ENCODE peak calls at places on chromosomes 6 and 20, in four cellular contexts. S is A549, T is K562, H is HepG2. F is an unnamed sample.

GRCh38 chr6:79425589-79426311 is 111.5 kb downstream of the LCA5 start:
- DNase-seq in T (no peak), H (no peak), S (no peak), F (no peak)

GRCh38 chr6:16690244-16691142 is 70.8 kb downstream of the ATXN1 start:
- DNase-seq in S (no peak), H (peak), T (no peak), F (no peak)

GRCh38 chr20:56433880-56434255 is 21.8 kb downstream of the CASS4 start:
- DNase-seq in S (no peak), T (no peak), H (no peak), F (no peak)

GRCh38 chr6:133837801-133838349 is 51.0 kb upstream of the TCF21 start:
- DNase-seq in H (peak), T (peak), S (peak), F (peak)

GRCh38 chr6:5132741-5133140 is 47.6 kb downstream of the PPP1R3G start:
- DNase-seq in S (no peak), T (no peak), H (no peak), F (peak)

GRCh38 chr6:61193771-61194170 is 1092.3 kb downstream of the KHDRBS2 start:
- DNase-seq in H (no peak), T (no peak), S (no peak), F (no peak)

GRCh38 chr20:62646851-62647520 is 4.7 kb downstream of the SLCO4A1 start:
- DNase-seq in H (no peak), S (no peak), T (no peak), F (no peak)

GRCh38 chr20:63114693-63115069 is 101.2 kb downstream of the YTHDF1 start:
- DNase-seq in S (no peak), H (no peak), T (no peak), F (no peak)

GRCh38 chr6:11206576-11206975 is 25.9 kb downstream of the NEDD9 start:
- DNase-seq in S (no peak), T (no peak), H (no peak), F (no peak)

GRCh38 chr6:39029156-39030011 is 19.2 kb upstream of the GLP1R start:
- DNase-seq in S (peak), H (peak), T (peak), F (peak)

GRCh38 chr6:33192671-33193602 is 670 bp upstream of the COL11A2 start:
- DNase-seq in H (no peak), T (no peak), S (no peak), F (peak)

GRCh38 chr6:2872417-2873358 is 30.4 kb downstream of the SERPINB9 start:
- DNase-seq in T (no peak), H (no peak), S (no peak), F (no peak)

GRCh38 chr6:30767158-30767943 is 23.0 kb upstream of the IER3 start:
- DNase-seq in H (no peak), T (peak), S (no peak), F (no peak)

GRCh38 chr6:125791151-125791819 is 525 bp downstream of the NCOA7 start:
- DNase-seq in S (peak), H (peak), T (peak), F (no peak)

GRCh38 chr6:143064996-143065683 is 4.5 kb downstream of the AIG1 start:
- DNase-seq in S (no peak), T (peak), H (peak), F (no peak)

GRCh38 chr20:49381558-49382493 is 100.6 kb downstream of the KCNB1 start:
- DNase-seq in S (peak), H (no peak), T (no peak), F (no peak)

GRCh38 chr6:28884423-28885148 is 39.2 kb downstream of the TRIM27 start:
- DNase-seq in T (no peak), H (peak), S (no peak), F (no peak)

GRCh38 chr6:97059473-97059872 is 134.9 kb downstream of the KLHL32 start:
- DNase-seq in S (peak), H (peak), T (peak), F (no peak)

GRCh38 chr20:51492167-51493092 is 50.1 kb downstream of the NFATC2 start:
- DNase-seq in H (no peak), S (no peak), T (peak), F (no peak)

GRCh38 chr6:29564875-29565274 is 5.3 kb upstream of the UBD start:
- DNase-seq in T (no peak), S (no peak), H (no peak), F (no peak)

GRCh38 chr6:113901482-113901881 is 44.3 kb downstream of the MARCKS start:
- DNase-seq in S (no peak), T (no peak), H (no peak), F (no peak)

GRCh38 chr6:99882151-99882702 is 111.8 kb downstream of the MCHR2 start:
- DNase-seq in H (no peak), S (no peak), T (no peak), F (no peak)

GRCh38 chr6:169975286-169975685 is 223.9 kb downstream of the ERMARD start:
- DNase-seq in S (no peak), H (no peak), T (no peak), F (no peak)

GRCh38 chr6:154512214-154512613 is 1.7 kb upstream of the CNKSR3 start:
- DNase-seq in S (no peak), T (no peak), H (no peak), F (no peak)

GRCh38 chr6:154509421-154510143 is 903 bp downstream of the CNKSR3 start:
- DNase-seq in T (peak), S (no peak), H (peak), F (peak)

GRCh38 chr20:62707281-62707941 is 1.2 kb upstream of the NTSR1 start:
- DNase-seq in H (no peak), T (no peak), S (no peak), F (no peak)

GRCh38 chr6:116392158-116393032 is 21.6 kb downstream of the DSE start:
- DNase-seq in S (no peak), H (no peak), T (no peak), F (no peak)

GRCh38 chr6:170293881-170294755 is 3.2 kb upstream of the DLL1 start:
- DNase-seq in T (no peak), S (no peak), H (no peak), F (no peak)

GRCh38 chr6:128518531-128519131 is 1.8 kb downstream of the PTPRK start:
- DNase-seq in S (no peak), H (no peak), T (no peak), F (no peak)

GRCh38 chr6:107564223-107564855 is 74.4 kb downstream of the SOBP start:
- DNase-seq in H (no peak), S (no peak), T (no peak), F (no peak)
- TF ChIP-seq RNF2 in H (no peak), S (no peak), T (no peak), F (no peak)

DNA sequence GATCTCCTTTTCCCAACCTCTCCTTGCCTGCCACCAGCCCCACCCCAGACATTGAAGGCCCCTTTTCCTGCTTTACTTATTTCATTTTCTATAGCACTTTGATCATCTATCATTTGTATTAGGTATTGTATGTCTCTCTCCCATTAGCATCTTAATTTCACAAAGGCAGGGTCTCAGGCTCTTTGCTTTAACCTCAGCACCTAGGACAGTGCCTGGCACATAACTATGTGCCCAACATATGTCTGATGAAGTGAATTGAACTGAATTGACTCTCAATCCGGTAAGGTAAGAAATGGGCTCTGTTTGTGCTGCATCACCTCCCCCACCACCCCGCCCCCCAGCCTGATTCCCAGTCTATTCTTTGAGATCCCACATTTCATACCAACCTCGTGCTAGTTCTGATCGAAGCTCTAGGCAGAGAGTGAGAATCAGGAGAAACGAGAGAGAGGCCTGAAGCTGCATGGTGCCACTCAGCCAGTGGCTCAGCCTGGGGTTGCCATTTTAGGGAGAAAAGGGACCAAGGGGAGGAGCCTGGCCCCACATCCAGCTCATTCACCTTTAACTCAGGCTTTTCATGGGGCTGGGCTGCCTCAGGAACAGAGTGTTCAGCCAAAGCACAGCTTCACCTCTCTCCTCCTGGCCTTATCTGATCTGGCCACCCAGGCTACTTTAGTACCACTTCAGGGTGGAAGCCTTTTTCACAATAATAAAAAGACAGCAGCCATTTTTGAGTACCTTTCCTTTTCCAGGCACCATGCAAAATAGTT is at the start of gene SPINT3:
- DNase-seq in S (no peak), T (no peak), H (no peak), F (no peak)
- TF ChIP-seq RNF2 in S (no peak), T (no peak), H (no peak), F (no peak)

DNA sequence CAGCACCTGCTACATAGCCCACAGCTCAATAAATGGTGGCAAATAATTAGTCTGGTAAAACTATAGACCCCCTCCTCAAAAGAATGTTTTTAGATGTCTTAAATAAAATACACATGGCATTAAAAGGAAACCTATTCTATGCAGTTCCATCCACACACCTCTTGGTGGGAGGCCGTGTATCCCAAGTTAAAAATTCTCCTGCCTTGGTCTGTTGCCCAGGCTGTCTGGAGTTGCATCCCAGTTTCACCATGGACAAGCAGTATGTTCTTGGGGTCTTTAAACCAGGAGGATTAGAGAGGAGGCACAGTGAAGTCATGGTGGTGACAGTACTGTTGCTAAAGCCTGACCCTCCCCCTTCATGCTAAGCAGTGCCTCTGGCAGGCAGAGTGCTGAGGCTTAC is 95.6 kb downstream of the SULF2 start:
- DNase-seq in S (no peak), H (no peak), T (no peak), F (no peak)
- TF ChIP-seq RNF2 in S (no peak), H (no peak), T (no peak), F (no peak)

GRCh38 chr20:43037605-43038309 is 151.9 kb downstream of the PTPRT start:
- DNase-seq in T (no peak), H (no peak), S (no peak), F (no peak)

GRCh38 chr20:43034981-43035724 is 154.6 kb downstream of the PTPRT start:
- DNase-seq in H (no peak), T (no peak), S (no peak), F (no peak)

GRCh38 chr20:43043887-43044286 is 145.8 kb downstream of the PTPRT start:
- DNase-seq in H (no peak), S (no peak), T (no peak), F (no peak)

GRCh38 chr20:43040427-43040826 is 149.3 kb downstream of the PTPRT start:
- DNase-seq in H (peak), S (no peak), T (peak), F (peak)
- TF ChIP-seq RNF2 in H (no peak), S (no peak), T (no peak), F (no peak)

GRCh38 chr20:10972219-10972860 is 298.5 kb upstream of the JAG1 start:
- DNase-seq in S (no peak), T (no peak), H (no peak), F (no peak)

GRCh38 chr20:10965936-10966470 is 292.2 kb upstream of the JAG1 start:
- DNase-seq in T (no peak), S (no peak), H (no peak), F (no peak)

GRCh38 chr20:10971096-10971495 is 297.3 kb upstream of the JAG1 start:
- DNase-seq in S (no peak), T (no peak), H (no peak), F (no peak)

GRCh38 chr20:10970109-10970508 is 296.3 kb upstream of the JAG1 start:
- DNase-seq in S (no peak), H (no peak), T (no peak), F (no peak)
- TF ChIP-seq RNF2 in S (no peak), H (no peak), T (no peak), F (no peak)

GRCh38 chr6:138601128-138601527 is 101.8 kb upstream of the NHSL1 start:
- DNase-seq in H (no peak), S (no peak), T (no peak), F (no peak)

GRCh38 chr6:138598562-138599173 is 99.4 kb upstream of the NHSL1 start:
- DNase-seq in H (peak), T (no peak), S (no peak), F (no peak)

GRCh38 chr6:138597336-138597735 is 98.0 kb upstream of the NHSL1 start:
- DNase-seq in H (no peak), T (no peak), S (no peak), F (no peak)

GRCh38 chr6:138600261-138600660 is 101.0 kb upstream of the NHSL1 start:
- DNase-seq in T (no peak), H (no peak), S (no peak), F (no peak)

GRCh38 chr6:138600726-138601125 is 101.4 kb upstream of the NHSL1 start:
- DNase-seq in S (no peak), H (no peak), T (no peak), F (no peak)
- TF ChIP-seq RNF2 in S (no peak), H (no peak), T (no peak), F (no peak)